ENCODE peak calls at places on chromosome 2, in five cellular contexts. B is upper lobe of left lung, U is psoas muscle, H is fibroblast of lung, W is testis. Z is an unnamed sample.

GRCh38 chr2:111049792-111050640 is 70.7 kb upstream of the BCL2L11 start:
- DNase-seq in B (no peak), U (no peak), H (peak; percentile 21), W (no peak), Z (peak; percentile 44)

GRCh38 chr2:104378853-104379374 is 475.0 kb upstream of the POU3F3 start:
- DNase-seq in B (no peak), U (no peak), H (peak; percentile 72), W (peak; percentile 74), Z (no peak)

GRCh38 chr2:7203056-7203467 is 285.9 kb downstream of the RNF144A start:
- DNase-seq in B (no peak), U (no peak), H (peak; percentile 59), W (peak; percentile 78), Z (peak; percentile 76)

GRCh38 chr2:219404954-219405353 is 13.2 kb upstream of the DES start:
- DNase-seq in B (no peak), U (peak; percentile 95), H (no peak), W (no peak), Z (no peak)

GRCh38 chr2:32376756-32377155 is 19.9 kb downstream of the BIRC6 start:
- DNase-seq in B (no peak), U (no peak), H (no peak), W (no peak), Z (no peak)

GRCh38 chr2:48114256-48114655 is 208.0 kb upstream of the FBXO11 start:
- DNase-seq in B (no peak), U (no peak), H (peak; percentile 59), W (no peak), Z (no peak)

GRCh38 chr2:97011977-97012569 is 25.7 kb upstream of the FAM178B start:
- DNase-seq in B (no peak), U (no peak), H (peak; percentile 62), W (peak; percentile 38), Z (no peak)

GRCh38 chr2:145411493-145411892 is 891.6 kb upstream of the ZEB2 start:
- DNase-seq in B (no peak), U (no peak), H (no peak), W (no peak), Z (no peak)

GRCh38 chr2:156435725-156436476 is at the start of gene GPD2:
- DNase-seq in B (peak; percentile 97), U (peak; percentile 96), H (peak; percentile 89), W (peak; percentile 92), Z (peak; percentile 92)

GRCh38 chr2:240464514-240465241 is 29.2 kb downstream of the GPC1 start:
- DNase-seq in B (peak; percentile 76), U (peak; percentile 39), H (no peak), W (no peak), Z (peak; percentile 52)

GRCh38 chr2:21803550-21803949 is 679.8 kb downstream of the TDRD15 start:
- DNase-seq in B (no peak), U (no peak), H (no peak), W (no peak), Z (no peak)

GRCh38 chr2:238142382-238143205 is 4.1 kb downstream of the KLHL30 start:
- DNase-seq in B (peak; percentile 74), U (no peak), H (no peak), W (no peak), Z (no peak)

GRCh38 chr2:9071032-9071431 is 67.5 kb upstream of the MBOAT2 start:
- DNase-seq in B (no peak), U (no peak), H (peak; percentile 94), W (no peak), Z (no peak)

GRCh38 chr2:238320648-238321281 is 447 bp downstream of the TRAF3IP1 start:
- DNase-seq in B (no peak), U (no peak), H (peak; percentile 15), W (no peak), Z (no peak)

GRCh38 chr2:235191933-235192332 is 240.1 kb downstream of the SH3BP4 start:
- DNase-seq in B (peak; percentile 59), U (no peak), H (no peak), W (peak; percentile 47), Z (peak; percentile 44)

GRCh38 chr2:206095925-206096324 is 10.0 kb upstream of the INO80D start:
- DNase-seq in B (no peak), U (no peak), H (no peak), W (no peak), Z (no peak)

GRCh38 chr2:28447943-28448737 is 47.7 kb upstream of the PLB1 start:
- DNase-seq in B (no peak), U (no peak), H (peak; percentile 85), W (no peak), Z (no peak)

GRCh38 chr2:178484245-178485041 is 4.2 kb downstream of the PLEKHA3 start:
- DNase-seq in B (no peak), U (no peak), H (peak; percentile 49), W (peak; percentile 62), Z (peak; percentile 69)

GRCh38 chr2:167215595-167215994 is 327.3 kb downstream of the XIRP2 start:
- DNase-seq in B (no peak), U (peak; percentile 32), H (no peak), W (no peak), Z (no peak)

GRCh38 chr2:950627-950992 is at the start of gene SNTG2:
- DNase-seq in B (peak; percentile 89), U (peak; percentile 56), H (no peak), W (peak; percentile 53), Z (no peak)

GRCh38 chr2:45849491-45850283 is 198.2 kb downstream of the PRKCE start:
- DNase-seq in B (no peak), U (no peak), H (peak; percentile 77), W (no peak), Z (no peak)

GRCh38 chr2:189952536-189953109 is 109.9 kb downstream of the MSTN start:
- DNase-seq in B (no peak), U (no peak), H (no peak), W (no peak), Z (no peak)

GRCh38 chr2:2187196-2187595 is 143.9 kb downstream of the MYT1L start:
- DNase-seq in B (no peak), U (no peak), H (no peak), W (no peak), Z (no peak)

GRCh38 chr2:223537669-223538601 is 64.2 kb downstream of the SCG2 start:
- DNase-seq in B (no peak), U (no peak), H (peak; percentile 73), W (no peak), Z (no peak)

GRCh38 chr2:64359892-64360657 is 93.9 kb upstream of the LGALSL start:
- DNase-seq in B (no peak), U (peak; percentile 83), H (peak; percentile 94), W (peak; percentile 63), Z (peak; percentile 93)

GRCh38 chr2:58521803-58522602 is 280.9 kb upstream of the FANCL start:
- DNase-seq in B (no peak), U (no peak), H (peak; percentile 72), W (no peak), Z (no peak)

GRCh38 chr2:240512666-240513535 is 44.9 kb downstream of the ANKMY1 start:
- DNase-seq in B (peak; percentile 38), U (no peak), H (no peak), W (no peak), Z (no peak)

GRCh38 chr2:153165021-153165420 is 313.5 kb downstream of the RPRM start:
- DNase-seq in B (no peak), U (no peak), H (no peak), W (no peak), Z (no peak)

GRCh38 chr2:160482673-160483072 is 10.9 kb downstream of the RBMS1 start:
- DNase-seq in B (no peak), U (no peak), H (no peak), W (no peak), Z (no peak)

GRCh38 chr2:29558097-29558496 is 363.3 kb downstream of the ALK start:
- DNase-seq in B (no peak), U (no peak), H (no peak), W (no peak), Z (no peak)

GRCh38 chr2:134758632-134759031 is 39.8 kb upstream of the TMEM163 start:
- DNase-seq in B (no peak), U (no peak), H (no peak), W (no peak), Z (no peak)

GRCh38 chr2:155389224-155389623 is 690.7 kb downstream of the KCNJ3 start:
- DNase-seq in B (no peak), U (no peak), H (no peak), W (no peak), Z (no peak)

GRCh38 chr2:202149155-202149762 is 76.2 kb downstream of the KIAA2012 start:
- DNase-seq in B (no peak), U (no peak), H (peak; percentile 93), W (peak; percentile 83), Z (peak; percentile 62)

GRCh38 chr2:9423922-9424272 is 443 bp downstream of the CPSF3 start:
- DNase-seq in B (no peak), U (no peak), H (peak; percentile 38), W (peak; percentile 32), Z (no peak)

GRCh38 chr2:233113114-233113452 is 52.9 kb downstream of the INPP5D start:
- DNase-seq in B (no peak), U (no peak), H (no peak), W (no peak), Z (no peak)

GRCh38 chr2:1219901-1220691 is 193.2 kb upstream of the TPO start:
- DNase-seq in B (peak; percentile 28), U (no peak), H (no peak), W (no peak), Z (no peak)

GRCh38 chr2:28142403-28142802 is 250.3 kb upstream of the FOSL2 start:
- DNase-seq in B (no peak), U (no peak), H (peak; percentile 36), W (no peak), Z (no peak)

GRCh38 chr2:113407446-113408099 is 29.9 kb upstream of the ZNG1B start:
- DNase-seq in B (no peak), U (no peak), H (peak; percentile 18), W (no peak), Z (no peak)
- TF ChIP-seq CTCF in B (no peak), U (no peak), H (peak; percentile 44), W (no peak), Z (peak; percentile 11)

GRCh38 chr2:149573760-149574159 is 13.8 kb downstream of the MMADHC start:
- DNase-seq in B (no peak), U (no peak), H (no peak), W (no peak), Z (no peak)
- TF ChIP-seq CTCF in B (no peak), U (peak; percentile 21), H (peak; percentile 23), W (no peak), Z (no peak)

DNA sequence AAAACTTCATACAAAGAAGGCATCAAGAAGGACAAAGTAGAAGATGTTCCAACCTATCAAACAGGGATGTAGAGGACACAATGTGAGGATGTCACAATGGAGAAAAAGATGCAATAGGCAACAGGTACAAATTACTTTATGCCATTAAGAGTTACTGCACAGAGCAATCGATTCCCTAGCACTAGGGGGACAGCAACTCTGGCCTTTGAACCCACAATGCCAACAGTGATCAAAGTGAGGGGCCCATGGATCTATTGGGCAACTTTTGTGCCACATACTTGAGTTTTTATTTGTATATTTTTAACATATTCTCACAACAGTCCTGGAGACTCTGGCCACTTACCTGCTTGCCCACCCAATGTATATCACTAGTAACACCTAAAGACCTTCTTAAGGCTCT is 220.2 kb downstream of the HNMT start:
- DNase-seq in B (no peak), U (no peak), H (no peak), W (no peak), Z (no peak)
- TF ChIP-seq CTCF in B (no peak), U (no peak), H (no peak), W (no peak), Z (no peak)

GRCh38 chr2:65742977-65743376 is 310.6 kb upstream of the SPRED2 start:
- DNase-seq in B (no peak), U (no peak), H (no peak), W (no peak), Z (no peak)
- TF ChIP-seq CTCF in B (no peak), U (no peak), H (no peak), W (no peak), Z (no peak)